ENCODE peak calls at places on chromosomes 5 and 9, in four cellular contexts. D is SK-N-SH, U is psoas muscle, E is cardiac muscle cell. P is an unnamed sample. For H3K36me3, the result is how much of the 10 kb centered on the place peaks cover.

GRCh38 chr9:32986971-32987370 is 14.5 kb downstream of the APTX start:
- DNase-seq in D (no peak), U (no peak), E (no peak), P (no peak)

GRCh38 chr5:144697847-144698262 is 527.2 kb downstream of the KCTD16 start:
- DNase-seq in D (no peak), U (no peak), E (no peak), P (no peak)

GRCh38 chr5:133930061-133930823 is 38.2 kb downstream of the C5orf15 start:
- DNase-seq in D (no peak), U (no peak), E (no peak), P (no peak)

GRCh38 chr9:77575785-77576184 is 72.3 kb downstream of the GNA14 start:
- DNase-seq in D (no peak), U (no peak), E (peak), P (no peak)

GRCh38 chr9:26245072-26245471 is 566.8 kb upstream of the TUSC1 start:
- DNase-seq in D (no peak), U (no peak), E (no peak), P (no peak)

GRCh38 chr9:69603656-69604055 is 68.5 kb downstream of the APBA1 start:
- DNase-seq in D (peak), U (no peak), E (no peak), P (no peak)

GRCh38 chr5:94847019-94847418 is 228.6 kb downstream of the SLF1 start:
- DNase-seq in D (no peak), U (no peak), E (no peak), P (no peak)

GRCh38 chr9:90053027-90053426 is 448.2 kb downstream of the GADD45G start:
- DNase-seq in D (no peak), U (no peak), E (no peak), P (no peak)

GRCh38 chr5:172436874-172437369 is 17.4 kb downstream of the SH3PXD2B start:
- DNase-seq in D (no peak), U (no peak), E (no peak), P (no peak)

GRCh38 chr5:125538469-125538868 is 792.0 kb upstream of the ZNF608 start:
- DNase-seq in D (no peak), U (no peak), E (no peak), P (no peak)

GRCh38 chr5:149981233-149981632 is 19.2 kb downstream of the TIGD6 start:
- DNase-seq in D (no peak), U (no peak), E (no peak), P (no peak)

GRCh38 chr5:86878250-86878649 is 260.5 kb downstream of the COX7C start:
- DNase-seq in D (no peak), U (no peak), E (no peak), P (no peak)

GRCh38 chr5:158175664-158176507 is 316.9 kb upstream of the CLINT1 start:
- DNase-seq in D (peak), U (no peak), E (peak), P (peak)

GRCh38 chr9:135951889-135952663 is 9.1 kb downstream of the UBAC1 start:
- DNase-seq in D (no peak), U (peak), E (peak), P (no peak)

GRCh38 chr9:73743826-73744225 is 592.2 kb downstream of the ANXA1 start:
- DNase-seq in D (no peak), U (no peak), E (no peak), P (no peak)

GRCh38 chr5:141245250-141245717 is at the start of gene PCDHB15:
- DNase-seq in D (peak), U (no peak), E (peak), P (no peak)

GRCh38 chr5:58477760-58478159 is 13.5 kb upstream of the GAPT start:
- DNase-seq in D (no peak), U (no peak), E (no peak), P (no peak)

GRCh38 chr5:74206571-74207550 is 433.7 kb downstream of the ENC1 start:
- DNase-seq in D (peak), U (peak), E (no peak), P (no peak)

GRCh38 chr9:107760469-107761242 is 271.1 kb upstream of the KLF4 start:
- DNase-seq in D (no peak), U (peak), E (no peak), P (peak)

GRCh38 chr9:134620751-134621557 is 20.6 kb upstream of the COL5A1 start:
- DNase-seq in D (no peak), U (no peak), E (peak), P (peak)

GRCh38 chr9:86947146-86948081 is at the start of gene GAS1:
- DNase-seq in D (peak), U (peak), E (peak), P (peak)

GRCh38 chr5:104223885-104224773 is 661.5 kb upstream of the NUDT12 start:
- DNase-seq in D (no peak), U (peak), E (no peak), P (no peak)

GRCh38 chr5:56494300-56494704 is 261.2 kb upstream of the ANKRD55 start:
- DNase-seq in D (no peak), U (no peak), E (no peak), P (no peak)

GRCh38 chr9:86706391-86706790 is 240.9 kb downstream of the GAS1 start:
- DNase-seq in D (no peak), U (no peak), E (no peak), P (no peak)

GRCh38 chr9:107131108-107131799 is 151.8 kb upstream of the RAD23B start:
- DNase-seq in D (no peak), U (peak), E (no peak), P (no peak)

GRCh38 chr9:37430841-37431597 is 8.5 kb downstream of the GRHPR start:
- DNase-seq in D (no peak), U (no peak), E (no peak), P (no peak)

GRCh38 chr5:133875179-133875578 is 93.2 kb downstream of the C5orf15 start:
- DNase-seq in D (no peak), U (no peak), E (no peak), P (no peak)

GRCh38 chr5:53256746-53257145 is 147.2 kb upstream of the MOCS2 start:
- DNase-seq in D (no peak), U (no peak), E (no peak), P (no peak)

DNA sequence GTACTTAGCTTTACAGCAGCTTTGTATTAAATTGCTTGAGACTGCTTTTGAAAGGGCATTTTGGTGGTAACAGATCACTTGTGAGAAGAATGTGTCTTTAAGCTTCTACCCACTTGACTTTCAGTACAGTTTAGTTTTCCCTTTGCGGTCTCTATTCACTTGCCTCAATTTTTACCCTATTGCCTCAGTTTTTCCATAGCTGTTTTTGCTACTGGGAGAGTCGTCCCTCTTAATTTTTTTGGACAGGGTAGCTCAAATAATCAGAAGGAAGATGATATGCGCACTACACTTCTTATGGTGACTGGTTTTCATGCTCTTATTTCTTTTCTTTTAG is 18.8 kb downstream of the UGCG start:
- DNase-seq in D (no peak), U (no peak), E (no peak), P (no peak)
- H3K36me3 ChIP-seq in D (under half), U (under half), E (under half), P (under half)

DNA sequence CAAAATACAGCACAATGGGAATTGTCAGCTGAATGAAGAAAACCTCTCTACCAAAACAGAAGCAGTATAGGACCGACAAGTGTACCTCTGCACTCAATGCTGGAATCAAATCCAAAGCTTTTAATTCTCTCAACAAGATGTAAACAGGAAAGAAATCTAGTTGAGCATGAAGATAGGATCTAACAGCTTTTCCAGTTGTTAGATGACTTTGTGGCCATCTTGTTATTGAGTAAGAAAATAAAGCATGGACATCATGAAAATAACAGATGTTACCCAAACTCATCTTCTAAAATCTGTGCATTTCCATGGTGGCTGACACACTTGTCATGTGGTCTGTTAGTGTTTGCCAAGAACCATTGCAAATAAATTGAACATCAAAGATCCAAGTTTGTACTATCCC is 34.7 kb downstream of the SREK1 start:
- DNase-seq in D (no peak), U (no peak), E (no peak), P (no peak)
- H3K36me3 ChIP-seq in D (half or more), U (under half), E (half or more), P (half or more)

DNA sequence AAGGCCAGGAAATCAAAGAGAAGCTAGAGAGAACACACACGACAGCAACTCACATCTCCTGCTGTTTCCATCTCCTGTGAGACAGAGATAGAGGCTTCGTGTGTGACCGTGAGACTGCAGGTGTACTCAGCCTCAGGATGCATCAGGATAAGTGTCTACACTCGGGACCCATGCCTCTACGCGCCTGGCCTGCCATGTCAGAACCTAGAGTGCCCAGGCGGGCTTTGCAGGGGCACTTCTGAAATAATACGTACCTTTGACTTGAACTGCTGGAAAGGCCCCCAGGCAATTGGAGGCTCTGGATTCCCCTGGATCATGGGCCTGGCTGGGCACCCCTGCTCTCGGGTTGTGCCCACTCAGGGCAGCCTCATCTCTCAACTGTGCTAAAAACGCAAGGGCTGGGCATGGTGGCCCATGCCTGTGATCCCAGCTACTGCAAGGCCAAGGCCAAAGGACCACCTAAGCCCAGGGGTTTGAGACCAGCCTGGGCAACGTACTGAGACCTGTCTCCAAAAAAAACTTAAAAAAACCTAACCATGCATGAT is 13.0 kb downstream of the CLPTM1L start:
- DNase-seq in D (no peak), U (peak), E (no peak), P (no peak)
- H3K36me3 ChIP-seq in D (half or more), U (under half), E (under half), P (under half)

GRCh38 chr5:146484714-146485391 is 31.1 kb downstream of the GPR151 start:
- DNase-seq in D (no peak), U (no peak), E (peak), P (no peak)

GRCh38 chr5:146482775-146483174 is 33.2 kb downstream of the GPR151 start:
- DNase-seq in D (no peak), U (no peak), E (no peak), P (no peak)
- H3K36me3 ChIP-seq in D (half or more), U (under half), E (half or more), P (under half)

GRCh38 chr5:1320436-1321344 is 24.2 kb downstream of the CLPTM1L start:
- DNase-seq in D (no peak), U (no peak), E (no peak), P (peak)

GRCh38 chr5:1316941-1317340 is 22.1 kb upstream of the TERT start:
- DNase-seq in D (no peak), U (no peak), E (no peak), P (no peak)

GRCh38 chr5:1319436-1320343 is 24.8 kb upstream of the TERT start:
- DNase-seq in D (no peak), U (no peak), E (no peak), P (peak)

GRCh38 chr5:1317921-1318565 is 23.2 kb upstream of the TERT start:
- DNase-seq in D (no peak), U (no peak), E (no peak), P (no peak)

GRCh38 chr5:1318659-1319251 is 23.9 kb upstream of the TERT start:
- DNase-seq in D (no peak), U (no peak), E (no peak), P (peak)
- H3K36me3 ChIP-seq in D (half or more), U (under half), E (under half), P (under half)

DNA sequence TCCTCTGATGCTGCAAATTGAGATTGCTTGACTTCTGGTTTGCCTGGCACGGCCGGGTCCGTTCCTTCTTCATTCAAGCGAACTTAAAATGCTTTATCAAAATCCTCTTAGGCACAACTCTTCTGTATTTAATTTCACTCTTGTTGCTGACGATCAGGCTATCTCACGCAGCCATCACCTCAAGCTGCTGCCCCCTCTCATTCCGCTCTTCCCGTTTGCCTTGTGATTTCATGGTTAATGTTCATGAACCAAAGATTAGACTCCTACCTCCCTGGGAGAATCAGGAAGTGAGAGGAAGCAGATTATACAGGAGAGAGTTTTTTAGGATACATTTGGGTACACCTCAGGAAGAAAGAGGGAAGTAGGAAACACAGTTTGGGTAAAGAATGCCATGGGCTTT is 22.6 kb downstream of the QRFP start:
- DNase-seq in D (no peak), U (peak), E (no peak), P (no peak)
- H3K36me3 ChIP-seq in D (half or more), U (under half), E (half or more), P (under half)

GRCh38 chr9:113293285-113293874 is 9.8 kb downstream of the RNF183 start:
- DNase-seq in D (no peak), U (no peak), E (no peak), P (no peak)
- H3K36me3 ChIP-seq in D (under half), U (under half), E (under half), P (under half)

GRCh38 chr9:34096751-34097150 is 29.7 kb downstream of the DCAF12 start:
- DNase-seq in D (no peak), U (no peak), E (no peak), P (no peak)

GRCh38 chr9:34098307-34098706 is 28.2 kb downstream of the DCAF12 start:
- DNase-seq in D (no peak), U (no peak), E (no peak), P (no peak)

GRCh38 chr9:34102796-34103195 is 23.7 kb downstream of the DCAF12 start:
- DNase-seq in D (no peak), U (no peak), E (no peak), P (no peak)

GRCh38 chr9:34093578-34093977 is 32.9 kb downstream of the DCAF12 start:
- DNase-seq in D (no peak), U (no peak), E (no peak), P (no peak)

GRCh38 chr9:34097865-34098264 is 28.6 kb downstream of the DCAF12 start:
- DNase-seq in D (no peak), U (no peak), E (no peak), P (no peak)
- H3K36me3 ChIP-seq in D (under half), U (under half), E (under half), P (half or more)